ENCODE peak calls at places on chromosomes 6 and 20, in five cellular contexts. W, G, X, Y and J are unnamed samples.

GRCh38 chr6:127459231-127459641 is at the start of gene KIAA0408:
- DNase-seq in W (peak; percentile 68), G (no peak), X (no peak), Y (no peak), J (peak; percentile 23)

GRCh38 chr6:15754035-15754705 is 91.3 kb upstream of the DTNBP1 start:
- DNase-seq in W (no peak), G (no peak), X (no peak), Y (no peak), J (no peak)

GRCh38 chr6:135162678-135163439 is 18.2 kb upstream of the MYB start:
- DNase-seq in W (peak; percentile 21), G (peak; percentile 4), X (peak; percentile 38), Y (no peak), J (peak; percentile 35)

GRCh38 chr6:104462811-104463599 is 396.7 kb downstream of the HACE1 start:
- DNase-seq in W (no peak), G (no peak), X (no peak), Y (no peak), J (no peak)

GRCh38 chr6:12420626-12421025 is 130.5 kb downstream of the EDN1 start:
- DNase-seq in W (no peak), G (no peak), X (no peak), Y (no peak), J (no peak)

GRCh38 chr6:28171271-28171670 is 29.6 kb downstream of the ZKSCAN8 start:
- DNase-seq in W (no peak), G (no peak), X (no peak), Y (no peak), J (no peak)

GRCh38 chr6:108735310-108735990 is 112.8 kb upstream of the ARMC2 start:
- DNase-seq in W (no peak), G (no peak), X (no peak), Y (no peak), J (no peak)

GRCh38 chr20:62787329-62787728 is 8.9 kb upstream of the MRGBP start:
- DNase-seq in W (no peak), G (no peak), X (no peak), Y (no peak), J (peak; percentile 28)

GRCh38 chr6:10901751-10902150 is 14.9 kb downstream of the SYCP2L start:
- DNase-seq in W (no peak), G (no peak), X (no peak), Y (no peak), J (no peak)

GRCh38 chr6:167676666-167677421 is 149.9 kb upstream of the AFDN start:
- DNase-seq in W (no peak), G (no peak), X (no peak), Y (no peak), J (peak; percentile 47)

GRCh38 chr6:158849899-158850806 is 31.0 kb upstream of the EZR start:
- DNase-seq in W (no peak), G (peak; percentile 50), X (peak; percentile 50), Y (peak; percentile 43), J (peak; percentile 68)

GRCh38 chr20:58481541-58482021 is 33.6 kb downstream of the APCDD1L start:
- DNase-seq in W (peak; percentile 46), G (peak; percentile 37), X (peak; percentile 66), Y (peak; percentile 9), J (peak; percentile 46)

GRCh38 chr6:163964778-163965177 is 550.3 kb downstream of the QKI start:
- DNase-seq in W (no peak), G (no peak), X (no peak), Y (no peak), J (no peak)

GRCh38 chr6:98498359-98498758 is 336.0 kb upstream of the POU3F2 start:
- DNase-seq in W (no peak), G (no peak), X (no peak), Y (no peak), J (no peak)

GRCh38 chr6:13803581-13803980 is 10.8 kb downstream of the MCUR1 start:
- DNase-seq in W (no peak), G (no peak), X (no peak), Y (no peak), J (no peak)

GRCh38 chr6:25346064-25346463 is 66.9 kb downstream of the CARMIL1 start:
- DNase-seq in W (no peak), G (no peak), X (no peak), Y (peak; percentile 49), J (no peak)

GRCh38 chr20:63977392-63978276 is 1.8 kb downstream of the SAMD10 start:
- DNase-seq in W (no peak), G (no peak), X (no peak), Y (no peak), J (no peak)

GRCh38 chr6:81562169-81562568 is 190.3 kb downstream of the TENT5A start:
- DNase-seq in W (no peak), G (no peak), X (no peak), Y (no peak), J (no peak)

GRCh38 chr20:37298190-37298939 is 8.9 kb downstream of the MANBAL start:
- DNase-seq in W (peak; percentile 48), G (no peak), X (no peak), Y (no peak), J (no peak)

GRCh38 chr20:25308083-25308491 is 60.2 kb downstream of the PYGB start:
- DNase-seq in W (peak; percentile 7), G (no peak), X (no peak), Y (no peak), J (no peak)

GRCh38 chr6:105740946-105741605 is 338.2 kb upstream of the PREP start:
- DNase-seq in W (no peak), G (no peak), X (no peak), Y (no peak), J (no peak)

GRCh38 chr6:151216812-151217211 is 23.0 kb upstream of the AKAP12 start:
- DNase-seq in W (no peak), G (no peak), X (no peak), Y (no peak), J (no peak)

GRCh38 chr6:106377061-106377540 is 16.6 kb downstream of the CRYBG1 start:
- DNase-seq in W (no peak), G (no peak), X (peak; percentile 79), Y (peak; percentile 37), J (peak; percentile 84)

GRCh38 chr6:6987749-6988148 is 120.0 kb upstream of the RREB1 start:
- DNase-seq in W (no peak), G (no peak), X (no peak), Y (no peak), J (no peak)

GRCh38 chr6:66232890-66233289 is 525.9 kb upstream of the EYS start:
- DNase-seq in W (no peak), G (no peak), X (no peak), Y (no peak), J (no peak)

GRCh38 chr6:125793863-125794262 is 3.1 kb downstream of the NCOA7 start:
- DNase-seq in W (no peak), G (no peak), X (peak; percentile 52), Y (no peak), J (peak; percentile 88)

GRCh38 chr20:58616411-58616810 is 34.7 kb upstream of the STX16 start:
- DNase-seq in W (no peak), G (no peak), X (no peak), Y (no peak), J (no peak)

GRCh38 chr6:100464910-100465700 is at the start of gene SIM1:
- DNase-seq in W (peak; percentile 52), G (no peak), X (peak; percentile 85), Y (peak; percentile 63), J (peak; percentile 91)

GRCh38 chr6:10487668-10488327 is 33.4 kb upstream of the GCNT2 start:
- DNase-seq in W (no peak), G (no peak), X (no peak), Y (no peak), J (no peak)

GRCh38 chr6:67350729-67351128 is 1284.4 kb upstream of the ADGRB3 start:
- DNase-seq in W (no peak), G (no peak), X (no peak), Y (no peak), J (no peak)

GRCh38 chr6:113695506-113695905 is 161.6 kb upstream of the MARCKS start:
- DNase-seq in W (no peak), G (no peak), X (no peak), Y (no peak), J (no peak)